ENCODE peak calls at places on chromosomes 13 and 19, in six cellular contexts. Y, I, V, W, E and T are unnamed samples.
A peak's percentile ranks its signal among the peaks of the same experiment; 100 is the strongest.

GRCh38 chr13:102779426-102780159 is 6.0 kb upstream of the TEX30 start:
- DNase-seq in Y (no peak), I (no peak), V (no peak), W (no peak), E (no peak), T (peak; percentile 37)

GRCh38 chr19:51564791-51565190 is 6.3 kb upstream of the ZNF175 start:
- DNase-seq in Y (no peak), I (no peak), V (no peak), W (no peak), E (no peak), T (no peak)

GRCh38 chr19:3218037-3218661 is 6.3 kb upstream of the CELF5 start:
- DNase-seq in Y (no peak), I (no peak), V (no peak), W (no peak), E (no peak), T (no peak)

GRCh38 chr13:45537506-45537905 is 72.8 kb downstream of the COG3 start:
- DNase-seq in Y (no peak), I (no peak), V (no peak), W (no peak), E (no peak), T (no peak)

GRCh38 chr13:78909276-78909675 is 250.3 kb upstream of the OBI1 start:
- DNase-seq in Y (no peak), I (no peak), V (no peak), W (no peak), E (no peak), T (no peak)

GRCh38 chr13:33751151-33751550 is 66.8 kb upstream of the RFC3 start:
- DNase-seq in Y (no peak), I (peak; percentile 64), V (no peak), W (no peak), E (no peak), T (no peak)

GRCh38 chr13:38980628-38981078 is 10.0 kb downstream of the STOML3 start:
- DNase-seq in Y (no peak), I (no peak), V (no peak), W (no peak), E (no peak), T (no peak)

GRCh38 chr13:102944821-102945220 is 99.0 kb downstream of the ERCC5 start:
- DNase-seq in Y (no peak), I (no peak), V (no peak), W (no peak), E (no peak), T (no peak)

GRCh38 chr19:1064661-1065605 is 2.0 kb upstream of the ARHGAP45 start:
- DNase-seq in Y (peak; percentile 72), I (peak; percentile 75), V (no peak), W (no peak), E (no peak), T (peak; percentile 72)

GRCh38 chr13:60431108-60431700 is 34.2 kb downstream of the TDRD3 start:
- DNase-seq in Y (no peak), I (peak; percentile 56), V (peak; percentile 80), W (peak; percentile 61), E (peak; percentile 7), T (no peak)

GRCh38 chr13:43572601-43573360 is 214.0 kb downstream of the ENOX1 start:
- DNase-seq in Y (no peak), I (peak; percentile 84), V (no peak), W (no peak), E (no peak), T (no peak)